ENCODE peak calls at places on chromosomes 16 and 17, in nine cellular contexts. One of them, this sample, is unnamed.

GRCh38 chr16:842061-842476 is 41.5 kb upstream of the GNG13 start:
- DNase-seq in lower lobe of right lung: no peak
- DNase-seq in SJSA1: no peak
- DNase-seq in A549: no peak
- DNase-seq in upper lobe of right lung: no peak
- DNase-seq in lower leg skin: no peak
- DNase-seq in PC-3: no peak
- DNase-seq in HAP-1: no peak
- DNase-seq in mesendoderm: no peak
- DNase-seq in this sample: no peak

GRCh38 chr17:8125947-8126305 is 2.0 kb upstream of the HES7 start:
- DNase-seq in lower lobe of right lung: no peak
- DNase-seq in SJSA1: no peak
- DNase-seq in A549: peak
- DNase-seq in upper lobe of right lung: no peak
- DNase-seq in lower leg skin: no peak
- DNase-seq in PC-3: peak
- DNase-seq in HAP-1: peak
- DNase-seq in mesendoderm: peak
- DNase-seq in this sample: no peak

GRCh38 chr17:77441130-77441920 is 300.6 kb downstream of the SEC14L1 start:
- DNase-seq in lower lobe of right lung: no peak
- DNase-seq in SJSA1: no peak
- DNase-seq in A549: no peak
- DNase-seq in upper lobe of right lung: no peak
- DNase-seq in lower leg skin: no peak
- DNase-seq in PC-3: no peak
- DNase-seq in HAP-1: no peak
- DNase-seq in mesendoderm: no peak
- DNase-seq in this sample: no peak

GRCh38 chr17:77392376-77393273 is 251.9 kb downstream of the SEC14L1 start:
- DNase-seq in lower lobe of right lung: no peak
- DNase-seq in SJSA1: peak
- DNase-seq in A549: peak
- DNase-seq in upper lobe of right lung: no peak
- DNase-seq in lower leg skin: no peak
- DNase-seq in PC-3: no peak
- DNase-seq in HAP-1: no peak
- DNase-seq in mesendoderm: peak
- DNase-seq in this sample: peak

GRCh38 chr16:4913130-4913773 is 23.7 kb downstream of the PPL start:
- DNase-seq in lower lobe of right lung: peak
- DNase-seq in SJSA1: no peak
- DNase-seq in A549: no peak
- DNase-seq in upper lobe of right lung: no peak
- DNase-seq in lower leg skin: no peak
- DNase-seq in PC-3: no peak
- DNase-seq in HAP-1: no peak
- DNase-seq in mesendoderm: no peak
- DNase-seq in this sample: no peak

GRCh38 chr17:77042688-77043330 is 98.0 kb upstream of the SEC14L1 start:
- DNase-seq in lower lobe of right lung: no peak
- DNase-seq in SJSA1: no peak
- DNase-seq in A549: no peak
- DNase-seq in upper lobe of right lung: no peak
- DNase-seq in lower leg skin: no peak
- DNase-seq in PC-3: no peak
- DNase-seq in HAP-1: no peak
- DNase-seq in mesendoderm: no peak
- DNase-seq in this sample: no peak

GRCh38 chr16:65546353-65546791 is 424.5 kb upstream of the CDH11 start:
- DNase-seq in lower lobe of right lung: no peak
- DNase-seq in SJSA1: no peak
- DNase-seq in A549: no peak
- DNase-seq in upper lobe of right lung: no peak
- DNase-seq in lower leg skin: no peak
- DNase-seq in PC-3: no peak
- DNase-seq in HAP-1: no peak
- DNase-seq in mesendoderm: peak
- DNase-seq in this sample: no peak

GRCh38 chr16:75818491-75818890 is 92.2 kb upstream of the CPHXL start:
- DNase-seq in lower lobe of right lung: no peak
- DNase-seq in SJSA1: no peak
- DNase-seq in A549: no peak
- DNase-seq in upper lobe of right lung: no peak
- DNase-seq in lower leg skin: no peak
- DNase-seq in PC-3: no peak
- DNase-seq in HAP-1: no peak
- DNase-seq in mesendoderm: no peak
- DNase-seq in this sample: no peak

GRCh38 chr16:88382491-88383400 is at the start of gene ZNF469:
- DNase-seq in lower lobe of right lung: peak
- DNase-seq in SJSA1: no peak
- DNase-seq in A549: peak
- DNase-seq in upper lobe of right lung: peak
- DNase-seq in lower leg skin: no peak
- DNase-seq in PC-3: peak
- DNase-seq in HAP-1: no peak
- DNase-seq in mesendoderm: no peak
- DNase-seq in this sample: peak

GRCh38 chr17:71983828-71984227 is 137.0 kb upstream of the SOX9 start:
- DNase-seq in lower lobe of right lung: no peak
- DNase-seq in SJSA1: no peak
- DNase-seq in A549: no peak
- DNase-seq in upper lobe of right lung: no peak
- DNase-seq in lower leg skin: no peak
- DNase-seq in PC-3: peak
- DNase-seq in HAP-1: no peak
- DNase-seq in mesendoderm: no peak
- DNase-seq in this sample: no peak
- H3K4me3 ChIP-seq in lower lobe of right lung: no peak
- H3K4me3 ChIP-seq in SJSA1: no peak
- H3K4me3 ChIP-seq in A549: no peak
- H3K4me3 ChIP-seq in upper lobe of right lung: no peak
- H3K4me3 ChIP-seq in lower leg skin: no peak
- H3K4me3 ChIP-seq in PC-3: no peak
- H3K4me3 ChIP-seq in HAP-1: no peak
- H3K4me3 ChIP-seq in mesendoderm: no peak
- H3K4me3 ChIP-seq in this sample: no peak

DNA sequence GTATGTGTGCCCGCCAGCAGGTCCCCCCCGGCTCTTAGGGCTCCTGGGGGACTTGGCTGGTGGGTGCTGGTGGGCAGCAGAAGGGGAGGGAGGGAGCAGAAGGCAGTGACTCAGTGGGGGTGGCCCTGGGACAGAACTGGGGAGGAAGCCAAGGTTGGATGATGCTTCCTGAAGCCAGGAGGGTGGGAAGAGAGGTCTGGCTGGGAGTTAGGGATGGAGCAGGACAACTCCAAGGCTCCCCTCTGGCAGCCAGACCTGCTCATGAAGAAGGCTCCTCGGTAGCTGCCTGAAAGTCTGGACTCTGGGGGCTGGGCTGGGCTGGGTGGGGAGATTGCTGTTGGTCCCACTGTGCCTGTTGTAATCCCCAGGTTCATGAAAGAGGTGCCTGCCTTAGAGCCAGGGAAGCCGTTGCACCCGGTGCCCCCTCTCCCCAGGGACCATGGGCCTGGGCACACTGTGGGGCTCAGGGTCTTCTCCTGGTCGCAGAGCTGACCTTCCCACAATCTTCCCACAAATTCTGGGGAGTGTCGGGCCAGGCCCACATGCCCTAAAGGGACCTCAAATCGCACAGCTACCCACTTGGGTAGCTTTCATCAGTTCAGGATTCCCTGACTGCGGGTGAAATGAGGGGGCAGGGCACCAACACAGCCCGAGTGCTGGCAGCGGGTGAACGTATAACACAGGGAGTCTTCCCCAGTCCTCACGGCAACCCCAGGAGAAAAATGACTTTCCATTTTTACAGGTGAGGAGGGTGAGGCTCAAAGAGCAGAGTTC is 1.1 kb upstream of the PLEKHG4 start:
- DNase-seq in lower lobe of right lung: no peak
- DNase-seq in SJSA1: peak
- DNase-seq in A549: no peak
- DNase-seq in upper lobe of right lung: no peak
- DNase-seq in lower leg skin: no peak
- DNase-seq in PC-3: peak
- DNase-seq in HAP-1: no peak
- DNase-seq in mesendoderm: no peak
- DNase-seq in this sample: no peak
- H3K4me3 ChIP-seq in lower lobe of right lung: peak
- H3K4me3 ChIP-seq in SJSA1: peak
- H3K4me3 ChIP-seq in A549: peak
- H3K4me3 ChIP-seq in upper lobe of right lung: peak
- H3K4me3 ChIP-seq in lower leg skin: peak
- H3K4me3 ChIP-seq in PC-3: peak
- H3K4me3 ChIP-seq in HAP-1: peak
- H3K4me3 ChIP-seq in mesendoderm: no peak
- H3K4me3 ChIP-seq in this sample: peak

DNA sequence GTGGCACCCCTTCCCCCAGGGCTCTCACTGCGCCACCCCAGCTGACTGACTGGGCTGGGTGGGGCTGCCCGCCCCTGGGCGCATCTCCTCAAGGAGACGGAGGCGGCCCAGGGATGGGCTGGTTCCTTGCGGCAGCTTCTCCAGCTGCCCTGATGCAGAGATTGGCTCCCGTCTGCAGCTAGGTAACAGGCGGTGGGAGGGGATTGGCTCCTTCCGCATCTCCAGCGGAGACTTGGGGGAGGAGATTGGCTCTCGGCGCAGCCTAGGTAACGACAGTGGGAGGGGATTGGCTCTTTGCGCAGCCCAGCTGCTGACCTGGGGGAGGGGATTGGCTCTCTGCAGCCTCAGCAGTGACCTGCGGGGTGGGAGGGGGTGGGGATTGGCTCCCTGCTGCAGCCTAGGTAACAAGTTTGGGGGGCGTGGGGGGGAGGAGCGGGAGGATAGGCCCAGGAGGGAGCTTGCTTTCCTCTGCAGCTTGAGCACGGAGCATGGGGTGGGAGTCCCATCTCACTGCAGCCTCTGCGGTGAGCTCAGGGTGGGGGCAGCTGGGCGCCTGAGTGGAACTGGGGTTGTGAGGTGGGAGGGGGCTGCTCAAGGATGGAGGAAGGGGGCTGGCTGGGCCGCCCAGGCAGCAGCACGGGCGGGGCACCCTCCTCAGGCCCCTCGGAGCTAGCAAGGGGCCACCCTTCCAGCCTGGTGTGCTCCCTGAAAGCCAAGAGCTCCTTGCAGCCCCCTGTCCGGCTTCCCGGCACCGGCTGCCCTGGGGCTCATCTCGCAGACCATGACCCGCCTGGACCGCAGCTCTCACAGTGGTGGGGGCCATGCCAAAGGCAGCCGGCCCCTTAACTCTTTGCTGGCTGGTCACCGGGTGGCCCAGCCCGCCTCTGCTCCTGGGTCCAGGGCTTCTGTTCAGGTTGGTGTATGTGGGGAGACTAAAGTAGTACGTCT is 6.4 kb downstream of the NFE2L1 start:
- DNase-seq in lower lobe of right lung: peak
- DNase-seq in SJSA1: no peak
- DNase-seq in A549: no peak
- DNase-seq in upper lobe of right lung: peak
- DNase-seq in lower leg skin: peak
- DNase-seq in PC-3: no peak
- DNase-seq in HAP-1: no peak
- DNase-seq in mesendoderm: peak
- DNase-seq in this sample: peak
- H3K4me3 ChIP-seq in lower lobe of right lung: peak
- H3K4me3 ChIP-seq in SJSA1: no peak
- H3K4me3 ChIP-seq in A549: no peak
- H3K4me3 ChIP-seq in upper lobe of right lung: peak
- H3K4me3 ChIP-seq in lower leg skin: no peak
- H3K4me3 ChIP-seq in PC-3: no peak
- H3K4me3 ChIP-seq in HAP-1: no peak
- H3K4me3 ChIP-seq in mesendoderm: peak
- H3K4me3 ChIP-seq in this sample: peak

DNA sequence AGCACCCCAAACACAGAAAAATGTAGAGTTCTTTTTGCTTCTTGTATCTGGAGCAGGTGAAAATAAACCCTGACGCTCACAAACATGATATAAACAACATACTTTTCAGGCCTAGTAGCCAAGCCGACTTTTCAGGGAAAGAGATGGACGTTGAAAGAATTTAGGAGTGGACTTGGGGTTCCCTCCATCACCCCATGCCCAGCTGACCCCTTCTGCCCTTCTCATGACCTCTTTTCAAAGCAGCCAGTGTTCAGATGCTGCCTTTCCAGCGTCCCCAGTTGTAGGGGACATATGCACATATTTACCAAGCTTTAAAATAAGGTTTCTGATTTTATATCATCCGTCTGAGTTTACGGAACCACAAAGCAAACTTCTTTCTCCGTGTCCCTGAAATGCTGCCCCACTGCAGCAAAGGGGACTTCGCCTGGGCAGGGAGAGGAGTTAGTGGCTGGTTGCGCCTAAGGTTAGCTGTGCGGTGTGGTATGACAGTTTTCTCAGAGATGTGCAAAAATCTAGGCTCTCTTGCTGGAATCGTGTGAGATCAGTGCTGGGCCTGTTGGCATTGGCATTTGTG is 235.5 kb downstream of the MRTFB start:
- DNase-seq in lower lobe of right lung: no peak
- DNase-seq in SJSA1: no peak
- DNase-seq in A549: no peak
- DNase-seq in upper lobe of right lung: no peak
- DNase-seq in lower leg skin: no peak
- DNase-seq in PC-3: no peak
- DNase-seq in HAP-1: no peak
- DNase-seq in mesendoderm: no peak
- DNase-seq in this sample: no peak
- H3K4me3 ChIP-seq in lower lobe of right lung: no peak
- H3K4me3 ChIP-seq in SJSA1: no peak
- H3K4me3 ChIP-seq in A549: peak
- H3K4me3 ChIP-seq in upper lobe of right lung: no peak
- H3K4me3 ChIP-seq in lower leg skin: no peak
- H3K4me3 ChIP-seq in PC-3: no peak
- H3K4me3 ChIP-seq in HAP-1: no peak
- H3K4me3 ChIP-seq in mesendoderm: no peak
- H3K4me3 ChIP-seq in this sample: no peak

GRCh38 chr17:33335491-33336173 is 42.5 kb upstream of the ASIC2 start:
- DNase-seq in lower lobe of right lung: no peak
- DNase-seq in SJSA1: no peak
- DNase-seq in A549: peak
- DNase-seq in upper lobe of right lung: no peak
- DNase-seq in lower leg skin: no peak
- DNase-seq in PC-3: no peak
- DNase-seq in HAP-1: no peak
- DNase-seq in mesendoderm: peak
- DNase-seq in this sample: no peak
- H3K4me3 ChIP-seq in lower lobe of right lung: no peak
- H3K4me3 ChIP-seq in SJSA1: no peak
- H3K4me3 ChIP-seq in A549: no peak
- H3K4me3 ChIP-seq in upper lobe of right lung: no peak
- H3K4me3 ChIP-seq in lower leg skin: no peak
- H3K4me3 ChIP-seq in PC-3: no peak
- H3K4me3 ChIP-seq in HAP-1: no peak
- H3K4me3 ChIP-seq in mesendoderm: no peak
- H3K4me3 ChIP-seq in this sample: no peak

This sample was measured in left ventricle myocardium inferior.